ENCODE peak calls at places on chromosomes 2 and 18, in nine cellular contexts. F is heart right ventricle, Z is H7, C is foreskin fibroblast, K is GM12865, G is Caco-2, R is ovary, V is hepatocyte, L is astrocyte. D is an unnamed sample.

GRCh38 chr18:11956371-11957308 is 24.7 kb upstream of the IMPA2 start:
- DNase-seq in F (no peak), Z (no peak), C (no peak), K (no peak), G (no peak), R (no peak), V (peak; percentile 81), L (no peak), D (no peak)

GRCh38 chr18:79987566-79987965 is 797 bp downstream of the TXNL4A start:
- DNase-seq in F (no peak), Z (no peak), C (no peak), K (no peak), G (no peak), R (no peak), V (no peak), L (no peak), D (no peak)

GRCh38 chr2:174024524-174025270 is 59.5 kb upstream of the SP3 start:
- DNase-seq in F (peak; percentile 85), Z (peak; percentile 47), C (peak; percentile 87), K (no peak), G (no peak), R (peak; percentile 87), V (peak; percentile 77), L (peak; percentile 84), D (peak; percentile 75)

GRCh38 chr2:195458936-195459335 is 198.1 kb upstream of the SLC39A10 start:
- DNase-seq in F (no peak), Z (no peak), C (no peak), K (no peak), G (no peak), R (no peak), V (no peak), L (no peak), D (no peak)

GRCh38 chr2:16014041-16014787 is 73.9 kb downstream of the MYCN start:
- DNase-seq in F (peak; percentile 33), Z (peak; percentile 56), C (no peak), K (no peak), G (no peak), R (no peak), V (no peak), L (no peak), D (no peak)

GRCh38 chr2:236889791-236890704 is 195.6 kb upstream of the COPS8 start:
- DNase-seq in F (no peak), Z (no peak), C (no peak), K (no peak), G (no peak), R (no peak), V (no peak), L (no peak), D (no peak)

GRCh38 chr2:145930318-145930717 is 1410.4 kb upstream of the ZEB2 start:
- DNase-seq in F (no peak), Z (no peak), C (no peak), K (no peak), G (no peak), R (no peak), V (no peak), L (no peak), D (no peak)

GRCh38 chr18:23354625-23355024 is 98.5 kb upstream of the RIOK3 start:
- DNase-seq in F (no peak), Z (no peak), C (no peak), K (no peak), G (no peak), R (no peak), V (peak; percentile 48), L (peak; percentile 81), D (no peak)

GRCh38 chr18:36622610-36623009 is 206.2 kb downstream of the TPGS2 start:
- DNase-seq in F (no peak), Z (no peak), C (no peak), K (no peak), G (no peak), R (no peak), V (no peak), L (no peak), D (no peak)

GRCh38 chr18:26312196-26312595 is 86.0 kb downstream of the TAF4B start:
- DNase-seq in F (no peak), Z (peak; percentile 6), C (no peak), K (no peak), G (no peak), R (no peak), V (no peak), L (no peak), D (no peak)

GRCh38 chr2:69298261-69298660 is 88.8 kb downstream of the GFPT1 start:
- DNase-seq in F (no peak), Z (no peak), C (peak; percentile 96), K (no peak), G (no peak), R (no peak), V (no peak), L (peak; percentile 93), D (no peak)

GRCh38 chr2:240999001-240999791 is 778 bp downstream of the SNED1 start:
- DNase-seq in F (no peak), Z (peak; percentile 86), C (no peak), K (no peak), G (no peak), R (peak; percentile 67), V (peak; percentile 38), L (no peak), D (no peak)

GRCh38 chr2:185663811-185664210 is 74.8 kb upstream of the FSIP2 start:
- DNase-seq in F (no peak), Z (no peak), C (no peak), K (no peak), G (no peak), R (no peak), V (no peak), L (no peak), D (no peak)

GRCh38 chr2:104872866-104873688 is 19.2 kb downstream of the POU3F3 start:
- DNase-seq in F (no peak), Z (peak; percentile 93), C (peak; percentile 28), K (peak; percentile 73), G (peak; percentile 70), R (no peak), V (peak; percentile 83), L (peak; percentile 71), D (peak; percentile 31)

GRCh38 chr18:70627100-70627802 is 338.4 kb downstream of the SOCS6 start:
- DNase-seq in F (no peak), Z (no peak), C (no peak), K (no peak), G (no peak), R (no peak), V (no peak), L (no peak), D (peak; percentile 15)

GRCh38 chr2:31893093-31893492 is 117.7 kb downstream of the MEMO1 start:
- DNase-seq in F (no peak), Z (peak; percentile 4), C (no peak), K (no peak), G (no peak), R (no peak), V (no peak), L (no peak), D (no peak)

GRCh38 chr2:191358325-191359025 is 113.3 kb downstream of the MYO1B start:
- DNase-seq in F (no peak), Z (no peak), C (no peak), K (no peak), G (no peak), R (no peak), V (no peak), L (peak; percentile 66), D (peak; percentile 71)

GRCh38 chr2:231199219-231199618 is 788 bp downstream of the ARMC9 start:
- DNase-seq in F (no peak), Z (no peak), C (peak; percentile 59), K (no peak), G (no peak), R (no peak), V (no peak), L (peak; percentile 66), D (no peak)

GRCh38 chr18:72697706-72698105 is 153.6 kb upstream of the CBLN2 start:
- DNase-seq in F (no peak), Z (no peak), C (no peak), K (no peak), G (no peak), R (no peak), V (no peak), L (no peak), D (no peak)

GRCh38 chr2:232292395-232293154 is 86.0 kb upstream of the ALPP start:
- DNase-seq in F (peak; percentile 43), Z (peak; percentile 75), C (no peak), K (peak; percentile 78), G (peak; percentile 39), R (no peak), V (peak; percentile 49), L (no peak), D (no peak)

GRCh38 chr18:50630895-50631294 is 71.0 kb downstream of the MAPK4 start:
- DNase-seq in F (no peak), Z (no peak), C (no peak), K (no peak), G (no peak), R (no peak), V (no peak), L (no peak), D (no peak)

GRCh38 chr2:239263937-239264837 is 136.6 kb downstream of the HDAC4 start:
- DNase-seq in F (no peak), Z (peak; percentile 70), C (no peak), K (no peak), G (no peak), R (peak; percentile 43), V (peak; percentile 15), L (peak; percentile 44), D (no peak)
- H3K4me3 ChIP-seq in F (no peak overlapping the region), Z (no peak overlapping the region), C (no peak overlapping the region), K (no peak overlapping the region), G (no peak overlapping the region), R (no peak overlapping the region), V (no peak overlapping the region), L (no peak overlapping the region), D (no peak overlapping the region)

GRCh38 chr18:22032392-22032961 is 136.9 kb upstream of the GATA6 start:
- DNase-seq in F (no peak), Z (no peak), C (peak; percentile 41), K (peak; percentile 29), G (peak; percentile 83), R (no peak), V (peak; percentile 85), L (peak; percentile 97), D (no peak)
- H3K4me3 ChIP-seq in F (no peak overlapping the region), Z (no peak overlapping the region), C (no peak overlapping the region), K (no peak overlapping the region), G (no peak overlapping the region), R (no peak overlapping the region), V (no peak overlapping the region), L (peak overlapping the region; percentile 31), D (no peak overlapping the region)

DNA sequence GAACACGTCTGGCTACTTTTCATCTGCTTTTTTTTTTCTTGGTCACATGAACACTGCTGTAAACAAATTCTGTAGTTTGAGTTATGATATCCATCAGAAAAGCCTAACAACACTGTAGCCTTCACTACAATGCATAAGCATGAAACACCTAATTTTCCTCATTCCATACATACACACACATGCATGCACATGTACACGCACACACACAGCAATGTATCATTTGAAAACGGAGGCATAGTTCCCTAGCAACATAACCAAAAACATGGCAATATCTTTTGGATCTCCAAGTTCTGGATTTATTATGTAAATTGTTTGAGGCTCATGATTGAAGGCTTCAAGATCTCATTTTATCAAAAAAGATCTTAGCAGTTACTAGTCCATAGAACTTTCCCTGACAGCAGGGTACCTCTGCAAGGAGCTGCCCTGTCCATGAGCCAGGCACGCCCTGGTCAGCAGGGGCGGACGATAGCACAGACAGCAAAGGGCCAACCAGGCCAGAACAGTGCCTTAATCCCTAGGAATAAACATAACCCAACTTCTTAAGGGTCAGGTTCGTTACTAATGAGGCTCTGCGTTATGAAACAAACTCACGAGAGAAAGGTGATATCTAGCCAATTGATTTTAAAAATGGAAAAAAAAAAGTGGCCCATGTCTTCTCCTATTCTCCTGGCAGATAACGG is 59.4 kb downstream of the BCL2 start:
- DNase-seq in F (no peak), Z (no peak), C (no peak), K (no peak), G (no peak), R (no peak), V (no peak), L (no peak), D (no peak)
- H3K4me3 ChIP-seq in F (no peak overlapping the region), Z (no peak overlapping the region), C (no peak overlapping the region), K (no peak overlapping the region), G (no peak overlapping the region), R (no peak overlapping the region), V (no peak overlapping the region), L (no peak overlapping the region), D (no peak overlapping the region)

GRCh38 chr2:136116111-136116812 is 1.7 kb downstream of the CXCR4 start:
- DNase-seq in F (peak; percentile 63), Z (peak; percentile 58), C (no peak), K (peak; percentile 49), G (peak; percentile 29), R (no peak), V (peak; percentile 55), L (no peak), D (no peak)
- H3K4me3 ChIP-seq in F (peak overlapping the region; percentile 63), Z (peak overlapping the region; percentile 59), C (no peak overlapping the region), K (peak overlapping the region; percentile 80), G (peak overlapping the region; percentile 55), R (peak overlapping the region; percentile 17), V (peak overlapping the region; percentile 65), L (peak overlapping the region; percentile 51), D (peak overlapping the region; percentile 49)